ENCODE peak calls at places on chromosomes 12 and 14, in six cellular contexts. One of them, this sample, is unnamed.

GRCh38 chr12:50218386-50218785 is 51.2 kb upstream of the CERS5 start:
- DNase-seq in endodermal cell: no peak
- DNase-seq in fibroblast of lung: no peak
- DNase-seq in NT2/D1: no peak
- DNase-seq in PC-3: peak; percentile 98
- DNase-seq in HepG2: no peak
- DNase-seq in this sample: peak; percentile 21

GRCh38 chr12:21940972-21941521 is at the start of gene ABCC9:
- DNase-seq in NT2/D1: peak; percentile 65
- DNase-seq in HepG2: no peak
- DNase-seq in fibroblast of lung: peak; percentile 48
- DNase-seq in endodermal cell: peak; percentile 87
- DNase-seq in PC-3: no peak
- DNase-seq in this sample: peak; percentile 73

GRCh38 chr12:118188690-118189371 is 52.9 kb downstream of the PEBP1 start:
- DNase-seq in HepG2: no peak
- DNase-seq in NT2/D1: no peak
- DNase-seq in PC-3: no peak
- DNase-seq in fibroblast of lung: peak; percentile 81
- DNase-seq in endodermal cell: no peak
- DNase-seq in this sample: peak; percentile 23

GRCh38 chr14:96272777-96273471 is 16.9 kb downstream of the BDKRB1 start:
- DNase-seq in fibroblast of lung: no peak
- DNase-seq in NT2/D1: no peak
- DNase-seq in endodermal cell: no peak
- DNase-seq in PC-3: no peak
- DNase-seq in HepG2: no peak
- DNase-seq in this sample: no peak

GRCh38 chr12:81245458-81245857 is 167.6 kb downstream of the ACSS3 start:
- DNase-seq in PC-3: no peak
- DNase-seq in endodermal cell: no peak
- DNase-seq in NT2/D1: no peak
- DNase-seq in HepG2: no peak
- DNase-seq in fibroblast of lung: no peak
- DNase-seq in this sample: no peak

GRCh38 chr12:13443498-13443897 is 247.0 kb downstream of the EMP1 start:
- DNase-seq in PC-3: no peak
- DNase-seq in endodermal cell: no peak
- DNase-seq in fibroblast of lung: no peak
- DNase-seq in NT2/D1: no peak
- DNase-seq in HepG2: no peak
- DNase-seq in this sample: no peak

GRCh38 chr14:94612174-94612573 is at the start of gene SERPINA3:
- DNase-seq in HepG2: peak; percentile 91
- DNase-seq in endodermal cell: no peak
- DNase-seq in NT2/D1: no peak
- DNase-seq in fibroblast of lung: peak; percentile 70
- DNase-seq in PC-3: no peak
- DNase-seq in this sample: peak; percentile 36

GRCh38 chr12:120820885-120821510 is 83.2 kb downstream of the SPPL3 start:
- DNase-seq in NT2/D1: no peak
- DNase-seq in HepG2: no peak
- DNase-seq in PC-3: no peak
- DNase-seq in fibroblast of lung: no peak
- DNase-seq in endodermal cell: no peak
- DNase-seq in this sample: no peak

GRCh38 chr14:96889091-96889490 is 91.9 kb downstream of the VRK1 start:
- DNase-seq in NT2/D1: no peak
- DNase-seq in HepG2: no peak
- DNase-seq in fibroblast of lung: no peak
- DNase-seq in endodermal cell: no peak
- DNase-seq in PC-3: no peak
- DNase-seq in this sample: no peak

GRCh38 chr14:24182110-24182882 is 6.3 kb downstream of the IPO4 start:
- DNase-seq in PC-3: no peak
- DNase-seq in fibroblast of lung: no peak
- DNase-seq in endodermal cell: no peak
- DNase-seq in HepG2: no peak
- DNase-seq in NT2/D1: no peak
- DNase-seq in this sample: no peak

GRCh38 chr14:75418779-75419768 is 8.7 kb upstream of the JDP2 start:
- DNase-seq in NT2/D1: peak; percentile 57
- DNase-seq in HepG2: no peak
- DNase-seq in fibroblast of lung: no peak
- DNase-seq in endodermal cell: peak; percentile 95
- DNase-seq in PC-3: no peak
- DNase-seq in this sample: no peak

GRCh38 chr14:52791204-52792096 is at the start of gene GNPNAT1:
- DNase-seq in endodermal cell: peak; percentile 97
- DNase-seq in NT2/D1: peak; percentile 60
- DNase-seq in PC-3: peak; percentile 97
- DNase-seq in HepG2: peak; percentile 88
- DNase-seq in fibroblast of lung: peak; percentile 91
- DNase-seq in this sample: peak; percentile 96

GRCh38 chr12:93347054-93347786 is 30.5 kb upstream of the NUDT4 start:
- DNase-seq in NT2/D1: no peak
- DNase-seq in fibroblast of lung: no peak
- DNase-seq in PC-3: no peak
- DNase-seq in endodermal cell: no peak
- DNase-seq in HepG2: no peak
- DNase-seq in this sample: no peak

GRCh38 chr12:67720383-67720856 is 71.9 kb downstream of the DYRK2 start:
- DNase-seq in endodermal cell: peak; percentile 40
- DNase-seq in PC-3: peak; percentile 78
- DNase-seq in fibroblast of lung: peak; percentile 69
- DNase-seq in NT2/D1: no peak
- DNase-seq in HepG2: no peak
- DNase-seq in this sample: no peak

GRCh38 chr14:64591809-64592208 is 42.0 kb downstream of the PPP1R36 start:
- DNase-seq in fibroblast of lung: no peak
- DNase-seq in PC-3: no peak
- DNase-seq in endodermal cell: no peak
- DNase-seq in HepG2: no peak
- DNase-seq in NT2/D1: no peak
- DNase-seq in this sample: no peak

GRCh38 chr12:8156845-8157244 is at the start of gene ZNF705A:
- DNase-seq in PC-3: peak; percentile 56
- DNase-seq in NT2/D1: no peak
- DNase-seq in endodermal cell: no peak
- DNase-seq in fibroblast of lung: peak; percentile 35
- DNase-seq in HepG2: peak; percentile 29
- DNase-seq in this sample: peak; percentile 66

GRCh38 chr14:51422704-51423103 is 182.7 kb downstream of the TMX1 start:
- DNase-seq in endodermal cell: no peak
- DNase-seq in HepG2: no peak
- DNase-seq in fibroblast of lung: no peak
- DNase-seq in PC-3: no peak
- DNase-seq in NT2/D1: no peak
- DNase-seq in this sample: no peak

GRCh38 chr12:69275471-69275891 is 36.1 kb downstream of the CPSF6 start:
- DNase-seq in PC-3: no peak
- DNase-seq in NT2/D1: no peak
- DNase-seq in HepG2: no peak
- DNase-seq in fibroblast of lung: no peak
- DNase-seq in endodermal cell: no peak
- DNase-seq in this sample: no peak

GRCh38 chr12:110689002-110689600 is at the start of gene HVCN1:
- DNase-seq in HepG2: no peak
- DNase-seq in NT2/D1: no peak
- DNase-seq in fibroblast of lung: peak; percentile 9
- DNase-seq in PC-3: no peak
- DNase-seq in endodermal cell: peak; percentile 92
- DNase-seq in this sample: peak; percentile 47

GRCh38 chr12:674272-674781 is 11.1 kb upstream of the NINJ2 start:
- DNase-seq in HepG2: no peak
- DNase-seq in endodermal cell: peak; percentile 23
- DNase-seq in NT2/D1: no peak
- DNase-seq in fibroblast of lung: no peak
- DNase-seq in PC-3: peak; percentile 5
- DNase-seq in this sample: no peak

GRCh38 chr12:113297214-113297587 is 37.7 kb downstream of the SLC8B1 start:
- DNase-seq in endodermal cell: no peak
- DNase-seq in HepG2: no peak
- DNase-seq in PC-3: no peak
- DNase-seq in fibroblast of lung: no peak
- DNase-seq in NT2/D1: no peak
- DNase-seq in this sample: no peak

GRCh38 chr12:73240110-73240509 is 967.9 kb downstream of the TRHDE start:
- DNase-seq in endodermal cell: no peak
- DNase-seq in fibroblast of lung: no peak
- DNase-seq in NT2/D1: no peak
- DNase-seq in PC-3: no peak
- DNase-seq in HepG2: no peak
- DNase-seq in this sample: no peak

GRCh38 chr12:10207136-10207535 is 5.5 kb upstream of the GABARAPL1 start:
- DNase-seq in NT2/D1: no peak
- DNase-seq in endodermal cell: no peak
- DNase-seq in HepG2: no peak
- DNase-seq in fibroblast of lung: no peak
- DNase-seq in PC-3: no peak
- DNase-seq in this sample: no peak

GRCh38 chr12:15469342-15469741 is 147.0 kb downstream of the PTPRO start:
- DNase-seq in endodermal cell: no peak
- DNase-seq in fibroblast of lung: no peak
- DNase-seq in PC-3: no peak
- DNase-seq in HepG2: no peak
- DNase-seq in NT2/D1: peak; percentile 13
- DNase-seq in this sample: no peak

GRCh38 chr12:49939307-49939706 is 11.2 kb upstream of the AQP2 start:
- DNase-seq in HepG2: no peak
- DNase-seq in endodermal cell: no peak
- DNase-seq in PC-3: no peak
- DNase-seq in NT2/D1: no peak
- DNase-seq in fibroblast of lung: no peak
- DNase-seq in this sample: no peak

GRCh38 chr14:72824051-72824450 is 69.8 kb downstream of the DPF3 start:
- DNase-seq in PC-3: no peak
- DNase-seq in endodermal cell: peak; percentile 59
- DNase-seq in HepG2: no peak
- DNase-seq in NT2/D1: no peak
- DNase-seq in fibroblast of lung: no peak
- DNase-seq in this sample: no peak

GRCh38 chr12:122082621-122083356 is 4.2 kb downstream of the MLXIP start:
- DNase-seq in fibroblast of lung: no peak
- DNase-seq in endodermal cell: no peak
- DNase-seq in HepG2: no peak
- DNase-seq in PC-3: no peak
- DNase-seq in NT2/D1: no peak
- DNase-seq in this sample: no peak

DNA sequence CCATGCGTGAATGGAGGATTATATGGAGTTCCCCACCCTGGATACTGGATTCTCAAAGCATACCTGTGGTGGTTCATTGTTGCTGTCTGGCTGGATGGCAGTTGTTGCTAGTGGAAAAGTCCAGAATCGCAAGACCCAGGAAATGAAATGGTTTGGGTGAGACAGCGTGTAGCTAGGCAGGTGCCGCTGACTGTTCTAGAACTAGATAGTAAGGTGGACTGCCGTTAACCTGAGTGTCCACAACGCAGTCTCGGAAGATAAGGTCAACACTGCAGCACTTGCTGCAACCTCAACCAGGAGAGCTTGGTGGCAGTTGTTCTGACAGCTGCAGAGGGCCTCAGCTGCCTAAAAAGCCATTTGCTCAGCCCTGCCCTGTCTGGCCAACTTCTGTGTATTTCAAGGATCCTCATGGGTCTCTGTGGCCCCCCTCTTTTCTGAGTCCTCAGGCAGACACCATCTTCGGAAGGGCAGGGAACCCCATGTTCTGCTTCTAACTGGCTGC is 15.5 kb upstream of the IRF2BPL start:
- DNase-seq in NT2/D1: no peak
- DNase-seq in PC-3: no peak
- DNase-seq in fibroblast of lung: peak; percentile 20
- DNase-seq in endodermal cell: peak; percentile 78
- DNase-seq in HepG2: no peak
- DNase-seq in this sample: peak; percentile 46
- H3K4me1 ChIP-seq in NT2/D1: peaks cover 5% of the 10 kb centered on the region
- H3K4me1 ChIP-seq in PC-3: peaks cover 78% of the 10 kb centered on the region
- H3K4me1 ChIP-seq in fibroblast of lung: peaks cover 52% of the 10 kb centered on the region
- H3K4me1 ChIP-seq in endodermal cell: peaks cover 29% of the 10 kb centered on the region
- H3K4me1 ChIP-seq in HepG2: peaks cover 72% of the 10 kb centered on the region
- H3K4me1 ChIP-seq in this sample: peaks cover 67% of the 10 kb centered on the region

DNA sequence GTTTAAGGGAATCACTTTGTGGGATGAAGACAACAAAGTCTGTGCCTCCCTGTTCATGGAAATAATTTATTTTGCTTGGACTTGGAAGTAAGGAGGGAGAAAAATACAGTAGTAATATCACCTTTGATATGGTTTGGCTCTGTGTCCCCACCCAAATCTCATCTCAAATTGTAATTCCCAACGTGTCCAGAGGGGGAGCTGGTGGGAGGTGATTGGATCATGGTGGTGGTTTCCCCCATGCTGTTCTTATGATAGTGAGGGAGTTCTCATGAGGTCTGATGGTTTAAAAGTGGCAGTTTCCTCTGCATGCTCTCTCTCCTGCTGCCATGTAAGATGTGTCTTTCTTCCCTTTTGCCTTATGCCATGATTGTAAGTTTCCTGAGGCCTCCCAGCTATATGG is 460.7 kb downstream of the NOVA1 start:
- DNase-seq in endodermal cell: peak; percentile 49
- DNase-seq in NT2/D1: no peak
- DNase-seq in fibroblast of lung: no peak
- DNase-seq in HepG2: no peak
- DNase-seq in PC-3: no peak
- DNase-seq in this sample: no peak
- H3K9me3 ChIP-seq in endodermal cell: peaks cover 6% of the 10 kb centered on the region
- H3K9me3 ChIP-seq in NT2/D1: peaks cover 13% of the 10 kb centered on the region
- H3K9me3 ChIP-seq in fibroblast of lung: no peaks in the 10 kb centered on the region
- H3K9me3 ChIP-seq in HepG2: peaks cover 99% of the 10 kb centered on the region
- H3K9me3 ChIP-seq in PC-3: no peaks in the 10 kb centered on the region
- H3K9me3 ChIP-seq in this sample: peaks cover 5% of the 10 kb centered on the region

GRCh38 chr14:58730793-58731464 is 93.2 kb downstream of the DACT1 start:
- DNase-seq in fibroblast of lung: no peak
- DNase-seq in PC-3: no peak
- DNase-seq in HepG2: no peak
- DNase-seq in endodermal cell: no peak
- DNase-seq in NT2/D1: no peak
- DNase-seq in this sample: no peak
- H3K9ac ChIP-seq in fibroblast of lung: no peak overlapping the region
- H3K9ac ChIP-seq in PC-3: peak overlapping the region; percentile 58
- H3K9ac ChIP-seq in HepG2: no peak overlapping the region
- H3K9ac ChIP-seq in endodermal cell: no peak overlapping the region
- H3K9ac ChIP-seq in NT2/D1: no peak overlapping the region
- H3K9ac ChIP-seq in this sample: no peak overlapping the region

DNA sequence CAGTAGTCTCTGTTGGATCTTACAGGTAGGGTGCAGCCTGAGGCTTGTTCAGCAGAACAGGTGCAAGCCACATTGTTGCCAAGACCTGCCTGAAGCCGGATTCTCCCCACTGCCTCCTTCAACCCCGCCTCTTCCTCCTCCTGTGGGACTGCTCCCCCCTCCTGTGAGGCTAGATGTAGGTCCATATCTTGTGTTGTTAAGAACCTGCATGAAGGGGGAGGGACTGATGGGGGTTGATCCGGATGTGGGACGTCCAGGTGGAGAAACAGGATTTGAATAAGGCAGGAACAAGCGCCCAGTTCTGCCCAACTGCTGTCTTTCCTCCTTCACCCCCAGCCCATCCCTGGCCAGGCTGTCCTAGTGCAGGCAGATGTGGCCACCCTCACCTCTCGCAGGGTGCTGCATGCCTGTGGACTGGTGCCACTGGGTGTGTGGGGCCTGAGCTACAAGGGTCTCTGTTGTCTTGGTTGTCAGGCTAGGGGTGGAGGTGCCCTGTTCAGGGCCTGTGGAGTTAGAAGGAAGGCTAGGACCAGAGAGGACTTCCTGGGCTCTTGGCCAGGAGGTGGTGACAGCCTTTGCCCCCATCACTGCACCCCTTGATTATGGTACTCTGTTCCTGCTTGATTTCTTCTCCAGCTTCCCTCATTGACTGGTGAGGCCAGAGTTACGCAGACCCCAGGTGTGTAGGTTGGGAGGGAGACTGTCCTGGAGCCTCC is 1.4 kb downstream of the NR4A1 start:
- DNase-seq in HepG2: no peak
- DNase-seq in PC-3: peak; percentile 42
- DNase-seq in NT2/D1: no peak
- DNase-seq in fibroblast of lung: peak; percentile 39
- DNase-seq in endodermal cell: no peak
- DNase-seq in this sample: no peak
- H3K4me1 ChIP-seq in HepG2: peaks cover 37% of the 10 kb centered on the region
- H3K4me1 ChIP-seq in PC-3: peaks cover 23% of the 10 kb centered on the region
- H3K4me1 ChIP-seq in NT2/D1: peaks cover 8% of the 10 kb centered on the region
- H3K4me1 ChIP-seq in fibroblast of lung: peaks cover 10% of the 10 kb centered on the region
- H3K4me1 ChIP-seq in endodermal cell: no peaks in the 10 kb centered on the region
- H3K4me1 ChIP-seq in this sample: peaks cover 22% of the 10 kb centered on the region